ENCODE peak calls at places on chromosomes 1 and 21, in six cellular contexts. U is GM23338, L is uterus, X is heart right ventricle, O is neural progenitor cell, V is tibial artery. E is an unnamed sample.

GRCh38 chr1:106747791-106748190 is 308.7 kb upstream of the PRMT6 start:
- DNase-seq in U (peak; percentile 16), L (no peak), X (no peak), O (peak; percentile 9), V (no peak), E (no peak)

GRCh38 chr1:19310720-19311502 is 1.0 kb downstream of the AKR7A2 start:
- DNase-seq in U (no peak), L (no peak), X (no peak), O (peak; percentile 26), V (no peak), E (no peak)

GRCh38 chr1:56563045-56563444 is 16.3 kb downstream of the PLPP3 start:
- DNase-seq in U (no peak), L (no peak), X (no peak), O (no peak), V (no peak), E (no peak)

GRCh38 chr1:209485167-209485566 is 98.3 kb upstream of the CAMK1G start:
- DNase-seq in U (no peak), L (no peak), X (peak; percentile 25), O (no peak), V (no peak), E (no peak)

GRCh38 chr1:96508226-96508625 is 213.4 kb upstream of the PTBP2 start:
- DNase-seq in U (no peak), L (no peak), X (no peak), O (no peak), V (no peak), E (no peak)

GRCh38 chr21:17406202-17406601 is 106.6 kb upstream of the CXADR start:
- DNase-seq in U (no peak), L (no peak), X (no peak), O (no peak), V (no peak), E (no peak)

GRCh38 chr1:61397915-61398314 is 315.6 kb downstream of the NFIA start:
- DNase-seq in U (no peak), L (no peak), X (no peak), O (no peak), V (no peak), E (no peak)

GRCh38 chr1:39269791-39270342 is 65.4 kb downstream of the MACF1 start:
- DNase-seq in U (no peak), L (peak; percentile 76), X (no peak), O (peak; percentile 56), V (no peak), E (no peak)

GRCh38 chr1:167808104-167808503 is 86.3 kb downstream of the MPZL1 start:
- DNase-seq in U (no peak), L (no peak), X (no peak), O (no peak), V (no peak), E (no peak)

GRCh38 chr1:48693674-48694347 is 82.9 kb downstream of the BEND5 start:
- DNase-seq in U (no peak), L (no peak), X (no peak), O (no peak), V (no peak), E (no peak)

GRCh38 chr1:159941867-159942560 is 3.4 kb downstream of the IGSF9 start:
- DNase-seq in U (peak; percentile 35), L (no peak), X (no peak), O (peak; percentile 43), V (no peak), E (no peak)

GRCh38 chr1:57131701-57132394 is 166.0 kb upstream of the C8B start:
- DNase-seq in U (no peak), L (no peak), X (no peak), O (no peak), V (no peak), E (no peak)

GRCh38 chr1:229523052-229523451 is 14.9 kb upstream of the NUP133 start:
- DNase-seq in U (no peak), L (no peak), X (no peak), O (no peak), V (no peak), E (no peak)
- H3K27ac ChIP-seq in U (no peak overlapping the region), L (no peak overlapping the region), X (no peak overlapping the region), O (no peak overlapping the region), V (peak overlapping the region; percentile 31), E (no peak overlapping the region)

GRCh38 chr1:243488459-243489163 is 232.8 kb downstream of the SDCCAG8 start:
- DNase-seq in U (no peak), L (no peak), X (no peak), O (no peak), V (no peak), E (no peak)
- H3K27ac ChIP-seq in U (peak overlapping the region; percentile 96), L (no peak overlapping the region), X (no peak overlapping the region), O (no peak overlapping the region), V (no peak overlapping the region), E (peak overlapping the region; percentile 42)

GRCh38 chr1:200707116-200707515 is 31.6 kb upstream of the CAMSAP2 start:
- DNase-seq in U (no peak), L (no peak), X (no peak), O (no peak), V (no peak), E (no peak)
- H3K27ac ChIP-seq in U (no peak overlapping the region), L (no peak overlapping the region), X (no peak overlapping the region), O (no peak overlapping the region), V (no peak overlapping the region), E (no peak overlapping the region)

DNA sequence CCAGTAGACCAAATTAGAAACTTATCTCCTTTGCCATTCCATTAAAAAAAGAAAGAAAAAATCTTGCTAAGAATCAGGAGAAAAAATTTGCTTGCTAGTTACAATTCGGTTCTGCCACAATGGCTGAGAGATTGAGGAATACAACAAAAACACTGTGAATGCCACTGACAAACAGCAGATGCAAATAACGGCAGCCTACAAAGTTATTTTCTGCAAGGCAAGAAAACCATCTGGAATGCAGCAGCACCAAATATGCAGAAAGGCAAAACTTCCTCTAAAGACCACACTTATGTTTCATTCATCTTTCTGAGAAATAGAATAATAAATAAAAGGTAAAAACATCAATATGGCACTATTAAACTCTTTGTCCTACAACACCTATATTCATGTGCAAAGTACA is 75.7 kb downstream of the ENAH start:
- DNase-seq in U (no peak), L (no peak), X (no peak), O (no peak), V (no peak), E (no peak)
- H3K27ac ChIP-seq in U (peak overlapping the region; percentile 24), L (no peak overlapping the region), X (peak overlapping the region; percentile 20), O (peak overlapping the region; percentile 57), V (peak overlapping the region; percentile 48), E (no peak overlapping the region)

GRCh38 chr1:2248854-2249558 is 20.9 kb downstream of the SKI start:
- DNase-seq in U (no peak), L (no peak), X (no peak), O (no peak), V (no peak), E (no peak)
- H3K27ac ChIP-seq in U (peak overlapping the region; percentile 87), L (no peak overlapping the region), X (no peak overlapping the region), O (no peak overlapping the region), V (peak overlapping the region; percentile 42), E (peak overlapping the region; percentile 56)

DNA sequence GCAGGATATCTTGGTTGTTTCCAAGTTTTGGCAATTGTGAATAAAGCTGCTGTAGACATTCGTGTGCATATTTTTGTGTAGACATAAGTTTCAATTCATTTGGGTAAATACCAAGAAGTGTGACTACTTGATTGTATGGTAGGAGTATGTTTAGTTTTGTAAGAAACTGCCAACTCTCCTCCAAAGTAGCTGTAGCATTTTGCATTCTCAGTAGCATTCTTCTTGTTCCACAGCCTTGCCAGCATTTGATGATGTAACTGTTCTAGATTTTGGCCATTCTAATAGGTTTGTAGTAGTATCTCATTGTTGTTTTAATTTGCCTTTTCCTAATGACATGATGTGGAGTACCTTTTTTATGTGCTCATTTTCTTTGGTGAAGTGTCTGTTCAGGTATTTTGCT is 38.6 kb upstream of the PLA2G4A start:
- DNase-seq in U (no peak), L (no peak), X (no peak), O (no peak), V (no peak), E (no peak)
- H3K27ac ChIP-seq in U (no peak overlapping the region), L (no peak overlapping the region), X (no peak overlapping the region), O (no peak overlapping the region), V (no peak overlapping the region), E (no peak overlapping the region)

DNA sequence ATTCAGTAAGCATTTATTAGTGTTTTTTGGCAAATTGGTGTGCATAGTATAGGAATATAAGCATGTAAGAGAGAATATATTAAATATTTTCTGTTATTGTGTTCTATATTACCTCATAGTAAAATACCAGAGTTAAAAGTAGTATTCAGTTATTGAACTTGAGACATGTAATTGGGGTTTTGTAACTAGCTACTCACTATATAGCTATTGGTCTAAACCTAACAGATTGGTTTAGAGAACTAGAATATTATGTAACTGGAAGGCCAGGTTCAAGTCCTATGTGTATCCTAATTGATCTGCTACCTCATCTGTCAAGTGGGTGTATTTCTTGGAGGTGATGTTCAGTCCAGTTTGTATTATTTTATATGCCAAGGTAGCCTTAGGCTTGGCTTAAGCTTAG is 26.3 kb downstream of the CLIC4 start:
- DNase-seq in U (no peak), L (no peak), X (no peak), O (no peak), V (no peak), E (no peak)
- H3K27ac ChIP-seq in U (no peak overlapping the region), L (peak overlapping the region; percentile 96), X (peak overlapping the region; percentile 89), O (no peak overlapping the region), V (peak overlapping the region; percentile 88), E (no peak overlapping the region)

E was measured in substantia nigra.